ENCODE peak calls at places on chromosomes 16 and 17, in six cellular contexts. P is iPS DF 6.9; G is CD8-positive, alpha-beta T cell; B is stomach; R is testis; M is lung. H is an unnamed sample.

GRCh38 chr16:69100046-69100765 is 5.2 kb upstream of the HAS3 start:
- DNase-seq in P (no peak), G (no peak), B (no peak), R (no peak), M (no peak), H (peak; percentile 68)

GRCh38 chr16:7335991-7336634 is 3.5 kb downstream of the RBFOX1 start:
- DNase-seq in P (no peak), G (no peak), B (no peak), R (no peak), M (no peak), H (no peak)

GRCh38 chr17:2867441-2868424 is 71.5 kb downstream of the RAP1GAP2 start:
- DNase-seq in P (no peak), G (no peak), B (no peak), R (no peak), M (no peak), H (no peak)

GRCh38 chr16:77918792-77919707 is 103.3 kb upstream of the CLEC3A start:
- DNase-seq in P (no peak), G (no peak), B (no peak), R (peak; percentile 23), M (no peak), H (no peak)

GRCh38 chr17:16363749-16364536 is 10.7 kb upstream of the CENPV start:
- DNase-seq in P (no peak), G (peak; percentile 82), B (peak; percentile 84), R (peak; percentile 89), M (peak; percentile 77), H (peak; percentile 62)

GRCh38 chr16:69513180-69513966 is 52.4 kb upstream of the NFAT5 start:
- DNase-seq in P (no peak), G (no peak), B (no peak), R (no peak), M (no peak), H (no peak)

GRCh38 chr17:17051791-17052461 is 9.7 kb downstream of the MPRIP start:
- DNase-seq in P (no peak), G (peak; percentile 45), B (peak; percentile 43), R (peak; percentile 54), M (no peak), H (no peak)

GRCh38 chr17:7020894-7021664 is 1.8 kb upstream of the BCL6B start:
- DNase-seq in P (no peak), G (no peak), B (no peak), R (no peak), M (no peak), H (no peak)

GRCh38 chr16:24073321-24073720 is 182.8 kb upstream of the CACNG3 start:
- DNase-seq in P (no peak), G (no peak), B (no peak), R (no peak), M (no peak), H (no peak)

GRCh38 chr17:50123649-50124349 is 6.2 kb downstream of the SAMD14 start:
- DNase-seq in P (no peak), G (no peak), B (no peak), R (no peak), M (no peak), H (no peak)

GRCh38 chr16:1005286-1005685 is 23.7 kb downstream of the SOX8 start:
- DNase-seq in P (no peak), G (no peak), B (no peak), R (no peak), M (no peak), H (no peak)

GRCh38 chr16:30901201-30902069 is 5.0 kb downstream of the CTF1 start:
- DNase-seq in P (no peak), G (no peak), B (no peak), R (no peak), M (no peak), H (no peak)

GRCh38 chr17:35735036-35735805 is 3.8 kb downstream of the RASL10B start:
- DNase-seq in P (no peak), G (peak; percentile 35), B (no peak), R (no peak), M (no peak), H (no peak)

GRCh38 chr16:83769397-83770008 is 38.3 kb upstream of the HSBP1 start:
- DNase-seq in P (peak; percentile 41), G (no peak), B (no peak), R (no peak), M (no peak), H (no peak)

GRCh38 chr17:9408381-9408780 is 167.2 kb downstream of the STX8 start:
- DNase-seq in P (no peak), G (no peak), B (no peak), R (no peak), M (no peak), H (no peak)

GRCh38 chr16:21653571-21653970 is 1.2 kb upstream of the IGSF6 start:
- DNase-seq in P (no peak), G (no peak), B (no peak), R (no peak), M (no peak), H (no peak)

GRCh38 chr17:77880702-77881450 is 77.6 kb upstream of the TNRC6C start:
- DNase-seq in P (no peak), G (no peak), B (no peak), R (no peak), M (no peak), H (peak; percentile 96)

GRCh38 chr16:525520-526180 is 1.9 kb upstream of the CAPN15 start:
- DNase-seq in P (no peak), G (peak; percentile 57), B (no peak), R (no peak), M (no peak), H (peak; percentile 33)

GRCh38 chr17:77617516-77617915 is 341.0 kb upstream of the TNRC6C start:
- DNase-seq in P (no peak), G (no peak), B (no peak), R (no peak), M (no peak), H (no peak)

GRCh38 chr17:21275579-21276339 is 8.8 kb upstream of the MAP2K3 start:
- DNase-seq in P (peak; percentile 33), G (peak; percentile 98), B (peak; percentile 95), R (peak; percentile 96), M (peak; percentile 96), H (peak; percentile 90)

GRCh38 chr16:70306880-70307279 is 7.9 kb downstream of the DDX19B start:
- DNase-seq in P (no peak), G (no peak), B (no peak), R (no peak), M (no peak), H (no peak)

GRCh38 chr17:623121-623520 is 91.5 kb downstream of the VPS53 start:
- DNase-seq in P (no peak), G (no peak), B (no peak), R (no peak), M (no peak), H (no peak)
- H3K36me3 ChIP-seq in P (no peaks in the 10 kb centered on the region), G (peaks cover 25% of the 10 kb centered on the region), B (peaks cover 85% of the 10 kb centered on the region), R (no peaks in the 10 kb centered on the region), M (peaks cover 21% of the 10 kb centered on the region), H (no peaks in the 10 kb centered on the region)

DNA sequence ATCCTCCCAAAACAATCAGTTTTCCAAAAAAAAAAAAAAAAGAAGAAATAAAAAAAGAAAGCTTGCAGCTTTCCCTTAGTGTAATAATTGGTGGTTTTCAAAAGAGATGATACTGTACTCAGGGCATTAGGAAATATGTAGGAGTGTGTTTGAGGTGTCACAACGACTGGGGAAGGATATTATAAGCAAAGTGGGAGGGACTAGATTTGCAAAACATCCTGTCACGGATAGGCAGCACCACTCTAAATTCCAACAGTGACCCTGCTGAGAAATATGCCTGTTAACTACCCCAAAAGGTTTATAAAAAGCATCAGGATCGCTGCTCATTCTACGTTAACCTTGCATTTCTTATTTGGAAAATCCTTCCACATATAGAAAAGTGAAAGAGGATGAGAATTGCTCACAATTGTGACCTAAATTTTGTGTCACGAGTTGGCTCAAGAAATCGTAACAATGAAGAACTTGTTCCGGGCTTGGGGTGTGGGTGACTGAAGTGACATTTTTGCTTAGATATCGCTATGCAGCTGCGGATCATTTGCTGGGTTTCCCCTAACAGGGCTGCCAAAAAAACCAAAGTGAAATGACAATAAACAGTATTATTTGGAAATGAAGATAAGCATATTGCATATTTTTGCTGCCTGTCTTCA is 51.6 kb downstream of the N4BP1 start:
- DNase-seq in P (no peak), G (no peak), B (no peak), R (no peak), M (no peak), H (no peak)
- H3K4me3 ChIP-seq in P (no peak overlapping the region), G (no peak overlapping the region), B (no peak overlapping the region), R (no peak overlapping the region), M (no peak overlapping the region), H (no peak overlapping the region)

GRCh38 chr16:67449328-67449727 is 18.4 kb downstream of the HSD11B2 start:
- DNase-seq in P (no peak), G (no peak), B (no peak), R (no peak), M (peak; percentile 44), H (peak; percentile 43)

GRCh38 chr16:67446968-67447507 is 16.1 kb downstream of the HSD11B2 start:
- DNase-seq in P (no peak), G (no peak), B (no peak), R (no peak), M (no peak), H (no peak)

GRCh38 chr16:67445913-67446907 is 15.3 kb downstream of the HSD11B2 start:
- DNase-seq in P (no peak), G (no peak), B (peak; percentile 61), R (peak; percentile 51), M (no peak), H (no peak)

GRCh38 chr16:67448580-67448979 is 17.7 kb downstream of the HSD11B2 start:
- DNase-seq in P (no peak), G (no peak), B (no peak), R (no peak), M (no peak), H (no peak)

GRCh38 chr16:67447508-67448076 is 16.7 kb downstream of the HSD11B2 start:
- DNase-seq in P (no peak), G (peak; percentile 65), B (peak; percentile 63), R (no peak), M (peak; percentile 51), H (peak; percentile 60)
- H3K36me3 ChIP-seq in P (peaks cover 3% of the 10 kb centered on the region), G (peaks cover 18% of the 10 kb centered on the region), B (peaks cover 70% of the 10 kb centered on the region), R (no peaks in the 10 kb centered on the region), M (peaks cover 67% of the 10 kb centered on the region), H (peaks cover 8% of the 10 kb centered on the region)

GRCh38 chr16:66881014-66881417 is 701 bp downstream of the PDP2 start:
- DNase-seq in P (no peak), G (no peak), B (no peak), R (peak; percentile 46), M (no peak), H (no peak)

GRCh38 chr16:66881560-66881959 is 1.2 kb downstream of the PDP2 start:
- DNase-seq in P (no peak), G (no peak), B (no peak), R (no peak), M (no peak), H (no peak)

GRCh38 chr16:66880288-66881013 is at the start of gene PDP2:
- DNase-seq in P (peak; percentile 94), G (peak; percentile 92), B (peak; percentile 96), R (peak; percentile 99), M (peak; percentile 97), H (peak; percentile 98)

GRCh38 chr16:66882702-66883101 is 2.4 kb downstream of the PDP2 start:
- DNase-seq in P (no peak), G (no peak), B (no peak), R (no peak), M (no peak), H (no peak)

DNA sequence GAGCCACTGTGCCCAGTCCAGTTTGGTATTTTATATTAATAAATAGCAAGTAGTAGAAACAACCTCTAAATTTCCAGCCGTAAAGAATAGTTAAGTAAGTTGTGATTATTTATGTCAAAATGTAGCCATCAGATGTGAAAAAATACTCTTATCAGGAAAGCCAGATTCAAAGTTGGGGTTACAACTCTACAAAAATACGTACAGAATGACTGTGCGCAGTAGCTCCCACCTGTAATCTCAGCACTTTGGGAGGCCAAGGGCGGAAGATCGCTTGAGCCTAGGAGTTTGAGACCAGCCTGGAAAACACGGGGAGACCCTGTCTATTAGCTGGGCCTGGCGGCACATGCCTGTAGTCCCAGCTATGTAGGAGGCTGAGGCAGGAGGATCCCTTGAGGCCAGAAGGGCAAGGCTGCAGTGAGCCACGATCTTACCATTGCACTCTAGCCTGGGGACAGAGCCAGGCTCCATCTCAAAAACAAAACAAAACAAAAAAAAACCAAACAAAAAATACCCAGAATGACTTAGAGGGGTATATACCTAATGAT is 1.7 kb downstream of the PDP2 start:
- DNase-seq in P (no peak), G (no peak), B (no peak), R (no peak), M (no peak), H (no peak)
- H3K4me3 ChIP-seq in P (no peak overlapping the region), G (no peak overlapping the region), B (no peak overlapping the region), R (no peak overlapping the region), M (no peak overlapping the region), H (peak overlapping the region; percentile 92)